ENCODE peak calls at places on chromosome 12, in ten cellular contexts. O is stimulated activated CD8-positive, alpha-beta memory T cell treated with anti-CD3 and anti-CD28 coated beads, Interleukin-2, amount 100 ng/mL, for 1 hour; G is EL; P is amygdala; U is glutamatergic neuron; V is mesendoderm; S is astrocyte of the spinal cord; W is stimulated activated CD4-positive, alpha-beta T cell treated with anti-CD3 and anti-CD28 coated beads, Interleukin-4, amount 100 ng/mL, for 1 hour; T is adrenal gland; B is fibroblast of mammary gland. D is an unnamed sample.

GRCh38 chr12:27960822-27961221 is 11.7 kb downstream of the PTHLH start:
- DNase-seq in O (no peak), G (no peak), P (no peak), U (no peak), V (no peak), S (no peak), W (no peak), T (no peak), B (no peak), D (no peak)

GRCh38 chr12:96015672-96016071 is 19.5 kb upstream of the HAL start:
- DNase-seq in O (no peak), G (peak; percentile 21), P (no peak), U (peak; percentile 47), V (peak; percentile 59), S (peak; percentile 25), W (no peak), T (peak; percentile 45), B (peak; percentile 37), D (no peak)

GRCh38 chr12:23771230-23771949 is 178.1 kb downstream of the SOX5 start:
- DNase-seq in O (no peak), G (no peak), P (no peak), U (no peak), V (no peak), S (peak; percentile 18), W (no peak), T (peak; percentile 17), B (no peak), D (no peak)

GRCh38 chr12:17062296-17063061 is 456.5 kb upstream of the LMO3 start:
- DNase-seq in O (no peak), G (no peak), P (no peak), U (no peak), V (no peak), S (no peak), W (no peak), T (no peak), B (no peak), D (no peak)

GRCh38 chr12:57992001-57992400 is 50.6 kb downstream of the ATP23 start:
- DNase-seq in O (no peak), G (no peak), P (no peak), U (no peak), V (no peak), S (no peak), W (no peak), T (no peak), B (no peak), D (no peak)

GRCh38 chr12:108770269-108770829 is 39.0 kb upstream of the CORO1C start:
- DNase-seq in O (no peak), G (no peak), P (no peak), U (peak; percentile 43), V (no peak), S (no peak), W (no peak), T (no peak), B (no peak), D (no peak)

GRCh38 chr12:63895841-63896240 is 51.3 kb downstream of the SRGAP1 start:
- DNase-seq in O (no peak), G (no peak), P (no peak), U (no peak), V (no peak), S (no peak), W (no peak), T (no peak), B (no peak), D (no peak)

GRCh38 chr12:116293687-116294463 is 16.4 kb upstream of the MED13L start:
- DNase-seq in O (no peak), G (no peak), P (no peak), U (no peak), V (no peak), S (no peak), W (no peak), T (no peak), B (no peak), D (no peak)

GRCh38 chr12:104226672-104227071 is 11.1 kb downstream of the TXNRD1 start:
- DNase-seq in O (no peak), G (peak; percentile 68), P (no peak), U (no peak), V (no peak), S (no peak), W (no peak), T (no peak), B (no peak), D (no peak)

GRCh38 chr12:4987076-4987775 is 56.5 kb upstream of the KCNA5 start:
- DNase-seq in O (no peak), G (no peak), P (no peak), U (no peak), V (no peak), S (peak; percentile 5), W (no peak), T (no peak), B (no peak), D (no peak)

GRCh38 chr12:117030187-117030896 is 68.9 kb downstream of the TESC start:
- DNase-seq in O (no peak), G (no peak), P (no peak), U (no peak), V (no peak), S (no peak), W (no peak), T (no peak), B (no peak), D (no peak)

GRCh38 chr12:30425445-30425844 is 270.2 kb downstream of the IPO8 start:
- DNase-seq in O (no peak), G (no peak), P (no peak), U (no peak), V (peak; percentile 40), S (no peak), W (no peak), T (no peak), B (no peak), D (no peak)

GRCh38 chr12:30197392-30198047 is 413.8 kb upstream of the TMTC1 start:
- DNase-seq in O (no peak), G (peak; percentile 25), P (no peak), U (no peak), V (peak; percentile 28), S (peak; percentile 34), W (no peak), T (no peak), B (peak; percentile 44), D (no peak)

GRCh38 chr12:117439531-117440001 is 78.1 kb upstream of the NOS1 start:
- DNase-seq in O (no peak), G (no peak), P (no peak), U (peak; percentile 65), V (no peak), S (no peak), W (no peak), T (no peak), B (no peak), D (no peak)

GRCh38 chr12:122067966-122068365 is 10.6 kb upstream of the MLXIP start:
- DNase-seq in O (no peak), G (no peak), P (no peak), U (no peak), V (no peak), S (peak; percentile 86), W (peak; percentile 21), T (peak; percentile 67), B (peak; percentile 58), D (no peak)

GRCh38 chr12:87368259-87368658 is 660.9 kb downstream of the C12orf50 start:
- DNase-seq in O (no peak), G (no peak), P (no peak), U (no peak), V (no peak), S (no peak), W (no peak), T (no peak), B (no peak), D (no peak)

GRCh38 chr12:25824729-25825128 is 133.8 kb upstream of the RASSF8 start:
- DNase-seq in O (no peak), G (no peak), P (no peak), U (no peak), V (no peak), S (no peak), W (no peak), T (no peak), B (no peak), D (no peak)

GRCh38 chr12:42958271-42958674 is 368.7 kb upstream of the PRICKLE1 start:
- DNase-seq in O (no peak), G (no peak), P (no peak), U (no peak), V (no peak), S (peak; percentile 55), W (no peak), T (no peak), B (peak; percentile 67), D (no peak)

GRCh38 chr12:102498471-102498870 is 18.1 kb upstream of the IGF1 start:
- DNase-seq in O (no peak), G (no peak), P (no peak), U (no peak), V (no peak), S (no peak), W (no peak), T (no peak), B (no peak), D (no peak)

GRCh38 chr12:123498126-123498825 is 35.2 kb downstream of the RILPL1 start:
- DNase-seq in O (no peak), G (no peak), P (no peak), U (peak; percentile 47), V (peak; percentile 28), S (no peak), W (no peak), T (no peak), B (no peak), D (no peak)

GRCh38 chr12:34392741-34393085 is 370.4 kb downstream of the ALG10 start:
- DNase-seq in O (no peak), G (no peak), P (no peak), U (no peak), V (no peak), S (no peak), W (no peak), T (no peak), B (no peak), D (no peak)

GRCh38 chr12:28294300-28294699 is 104.0 kb downstream of the CCDC91 start:
- DNase-seq in O (no peak), G (peak; percentile 0), P (no peak), U (no peak), V (peak; percentile 8), S (no peak), W (no peak), T (no peak), B (no peak), D (no peak)

GRCh38 chr12:45688188-45688587 is 41.3 kb upstream of the ARID2 start:
- DNase-seq in O (no peak), G (peak; percentile 9), P (no peak), U (no peak), V (no peak), S (no peak), W (no peak), T (no peak), B (no peak), D (no peak)

GRCh38 chr12:3365416-3366385 is 125.3 kb upstream of the PRMT8 start:
- DNase-seq in O (no peak), G (no peak), P (no peak), U (peak; percentile 45), V (peak; percentile 24), S (no peak), W (no peak), T (no peak), B (no peak), D (no peak)